ENCODE peak calls at places on chromosomes 11 and 22, in six cellular contexts. L is lower leg skin, I is osteocyte, A is neural crest cell, J is spleen, K is WTC11. O is an unnamed sample.

GRCh38 chr11:83191491-83191890 is 2.0 kb upstream of the ANKRD42 start:
- DNase-seq in L (no peak), I (no peak), A (no peak), J (no peak), K (no peak), O (no peak)

GRCh38 chr11:10942621-10943020 is 84.8 kb upstream of the ZBED5 start:
- DNase-seq in L (no peak), I (no peak), A (no peak), J (no peak), K (no peak), O (no peak)

GRCh38 chr11:73157141-73158010 is 15.3 kb upstream of the FCHSD2 start:
- DNase-seq in L (no peak), I (no peak), A (no peak), J (peak; percentile 80), K (no peak), O (peak; percentile 73)

GRCh38 chr11:65112551-65113360 is 1.1 kb downstream of the TM7SF2 start:
- DNase-seq in L (no peak), I (no peak), A (peak; percentile 65), J (peak; percentile 95), K (peak; percentile 69), O (no peak)

GRCh38 chr22:23673826-23674690 is 16.8 kb upstream of the RGL4 start:
- DNase-seq in L (no peak), I (no peak), A (no peak), J (peak; percentile 63), K (peak; percentile 31), O (no peak)

GRCh38 chr22:50600967-50601668 is 525 bp downstream of the MAPK8IP2 start:
- DNase-seq in L (no peak), I (no peak), A (peak; percentile 37), J (peak; percentile 75), K (no peak), O (no peak)

GRCh38 chr11:10543782-10544181 is 2.8 kb upstream of the RNF141 start:
- DNase-seq in L (no peak), I (no peak), A (no peak), J (peak; percentile 80), K (no peak), O (no peak)

GRCh38 chr22:44211256-44211945 is 30.7 kb downstream of the PARVG start:
- DNase-seq in L (no peak), I (peak; percentile 64), A (no peak), J (no peak), K (no peak), O (peak; percentile 50)

GRCh38 chr22:20296598-20296997 is 23.3 kb downstream of the DGCR6L start:
- DNase-seq in L (no peak), I (no peak), A (no peak), J (no peak), K (no peak), O (no peak)

GRCh38 chr11:100808904-100809491 is 121.9 kb downstream of the ARHGAP42 start:
- DNase-seq in L (no peak), I (no peak), A (no peak), J (no peak), K (no peak), O (peak; percentile 15)

GRCh38 chr11:47392546-47393162 is 14.3 kb upstream of the SPI1 start:
- DNase-seq in L (no peak), I (no peak), A (no peak), J (no peak), K (no peak), O (no peak)

GRCh38 chr11:31625868-31626267 is 116.3 kb downstream of the ELP4 start:
- DNase-seq in L (no peak), I (no peak), A (no peak), J (no peak), K (no peak), O (no peak)

GRCh38 chr22:38397189-38398097 is 57.6 kb downstream of the KCNJ4 start:
- DNase-seq in L (no peak), I (no peak), A (no peak), J (peak; percentile 89), K (peak; percentile 84), O (peak; percentile 36)

DNA sequence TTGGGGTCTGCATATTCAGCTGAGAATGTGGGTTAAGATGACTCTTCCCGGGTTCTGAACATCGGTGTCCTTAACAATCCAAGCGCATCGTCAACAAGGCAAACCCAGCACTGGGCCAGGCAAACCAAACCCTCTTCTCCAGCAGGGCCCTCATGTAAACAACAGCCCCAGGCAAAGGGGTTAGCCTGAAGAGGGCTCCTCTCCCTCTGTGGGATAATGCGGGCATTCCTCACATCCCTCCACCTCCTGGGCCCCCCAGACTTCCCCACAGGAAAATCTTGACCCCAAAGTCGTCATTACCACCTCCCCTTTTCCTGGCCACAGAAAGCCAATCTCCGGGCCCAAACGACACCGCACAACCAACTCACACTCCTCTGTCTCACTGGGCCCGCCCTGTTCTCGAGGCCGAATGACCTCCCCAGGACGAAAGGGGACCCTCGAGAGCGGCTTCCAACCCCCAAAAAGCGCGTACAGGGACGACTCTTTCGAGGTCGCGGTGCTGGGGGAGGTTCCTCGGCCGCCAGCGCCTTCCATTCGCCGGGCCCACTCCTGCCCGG is 561 bp downstream of the DDB1 start:
- DNase-seq in L (no peak), I (no peak), A (no peak), J (no peak), K (no peak), O (peak; percentile 41)
- TF ChIP-seq CTCF in L (no peak), I (no peak), A (no peak), J (no peak), K (no peak), O (peak; percentile 19)

GRCh38 chr11:876550-876949 is 33.9 kb downstream of the TSPAN4 start:
- DNase-seq in L (no peak), I (no peak), A (no peak), J (peak; percentile 90), K (no peak), O (peak; percentile 9)

GRCh38 chr11:877565-877964 is 33.0 kb downstream of the CHID1 start:
- DNase-seq in L (no peak), I (no peak), A (no peak), J (no peak), K (peak; percentile 82), O (no peak)

GRCh38 chr11:882593-882992 is 28.0 kb downstream of the CHID1 start:
- DNase-seq in L (no peak), I (no peak), A (no peak), J (no peak), K (no peak), O (peak; percentile 29)

GRCh38 chr11:883527-883926 is 27.1 kb downstream of the CHID1 start:
- DNase-seq in L (no peak), I (no peak), A (no peak), J (no peak), K (no peak), O (no peak)

DNA sequence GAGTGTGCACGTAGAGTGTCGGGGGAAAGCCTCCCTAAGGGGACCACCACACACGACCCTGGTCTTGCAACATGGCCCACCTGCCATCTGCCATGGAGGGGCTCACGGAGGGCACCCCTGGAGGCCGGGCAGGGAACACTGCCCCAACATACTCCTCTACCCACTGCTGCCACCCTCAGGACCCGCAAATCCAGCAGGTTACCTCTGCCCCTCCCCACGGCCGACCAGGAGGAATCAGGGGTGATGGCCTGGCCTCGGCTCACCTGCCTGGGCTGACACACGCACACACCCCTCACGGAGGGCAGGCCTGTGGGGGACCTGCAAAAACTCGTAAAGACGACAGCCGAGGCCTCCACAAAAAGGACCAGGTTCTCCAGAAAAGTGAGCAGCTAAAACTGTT is 30.2 kb downstream of the CHID1 start:
- DNase-seq in L (no peak), I (no peak), A (no peak), J (no peak), K (peak; percentile 32), O (no peak)
- TF ChIP-seq CTCF in L (no peak), I (no peak), A (no peak), J (no peak), K (no peak), O (no peak)

GRCh38 chr22:29813563-29813962 is 24.5 kb downstream of the ASCC2 start:
- DNase-seq in L (no peak), I (no peak), A (no peak), J (no peak), K (no peak), O (no peak)

GRCh38 chr22:29816128-29816527 is 21.9 kb downstream of the ASCC2 start:
- DNase-seq in L (no peak), I (no peak), A (no peak), J (no peak), K (no peak), O (peak; percentile 21)

GRCh38 chr22:29813126-29813525 is 24.9 kb downstream of the ASCC2 start:
- DNase-seq in L (no peak), I (no peak), A (no peak), J (no peak), K (no peak), O (no peak)

GRCh38 chr22:29815580-29815979 is 22.5 kb downstream of the ASCC2 start:
- DNase-seq in L (no peak), I (no peak), A (no peak), J (no peak), K (no peak), O (no peak)

DNA sequence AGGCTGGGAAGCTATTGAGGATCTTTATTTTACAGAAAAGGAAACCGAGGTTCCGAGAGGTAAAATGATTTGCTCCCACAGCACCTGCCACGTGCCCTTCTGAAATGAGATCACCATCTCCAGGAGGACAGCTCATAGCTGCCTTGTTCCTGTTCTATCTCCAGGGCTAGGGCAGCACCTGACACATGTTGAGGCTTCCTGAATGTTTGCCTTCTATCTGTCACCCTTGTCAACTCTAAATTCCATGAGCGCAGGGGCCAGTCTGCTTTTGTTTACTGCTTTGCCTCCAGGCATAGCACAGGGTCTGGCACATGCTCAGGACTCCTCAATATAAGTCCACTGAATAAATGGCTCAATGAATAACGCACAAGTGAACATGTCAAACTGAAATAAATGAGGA is 24.1 kb downstream of the ASCC2 start:
- DNase-seq in L (no peak), I (no peak), A (no peak), J (no peak), K (no peak), O (no peak)
- TF ChIP-seq CTCF in L (no peak), I (no peak), A (no peak), J (no peak), K (no peak), O (no peak)

GRCh38 chr11:70944141-70944540 is 308.2 kb downstream of the SHANK2 start:
- DNase-seq in L (no peak), I (no peak), A (no peak), J (no peak), K (no peak), O (no peak)

GRCh38 chr11:70944636-70945035 is 307.7 kb downstream of the SHANK2 start:
- DNase-seq in L (no peak), I (no peak), A (no peak), J (no peak), K (no peak), O (no peak)

GRCh38 chr11:70948416-70948815 is 304.0 kb downstream of the SHANK2 start:
- DNase-seq in L (no peak), I (no peak), A (no peak), J (no peak), K (no peak), O (no peak)

GRCh38 chr11:70942593-70942992 is 309.8 kb downstream of the SHANK2 start:
- DNase-seq in L (no peak), I (no peak), A (peak; percentile 14), J (no peak), K (peak; percentile 29), O (no peak)
- TF ChIP-seq CTCF in L (no peak), I (peak; percentile 33), A (peak; percentile 57), J (no peak), K (peak; percentile 56), O (peak; percentile 22)

GRCh38 chr11:114606003-114606801 is 10.6 kb upstream of the NXPE4 start:
- DNase-seq in L (no peak), I (peak; percentile 13), A (no peak), J (no peak), K (no peak), O (peak; percentile 20)
- TF ChIP-seq CTCF in L (no peak), I (no peak), A (no peak), J (no peak), K (no peak), O (peak; percentile 22)

O was measured in AG10803.